ENCODE peak calls at places on chromosome 13, in ten cellular contexts. Y is aorta; R is Panc1; B is CD8-positive, alpha-beta T cell; X is suprapubic skin; L is tibial nerve; O is Caco-2; J is fibroblast of lung; T is NT2/D1; N is ascending aorta. W is an unnamed sample. For H3K36me3, the result is how much of the 10 kb centered on the place peaks cover.

GRCh38 chr13:91369432-91369831 is 21.9 kb downstream of the MIR17HG start:
- DNase-seq in Y (no peak), R (no peak), B (no peak), X (no peak), L (no peak), O (no peak), J (peak), T (no peak), N (no peak), W (no peak)

GRCh38 chr13:43289458-43290255 is 266.3 kb downstream of the DNAJC15 start:
- DNase-seq in Y (no peak), R (no peak), B (no peak), X (no peak), L (no peak), O (no peak), J (peak), T (no peak), N (no peak), W (no peak)

GRCh38 chr13:93984876-93985275 is 494.6 kb downstream of the DCT start:
- DNase-seq in Y (no peak), R (no peak), B (no peak), X (no peak), L (no peak), O (no peak), J (no peak), T (no peak), N (no peak), W (no peak)

GRCh38 chr13:66154981-66155380 is 1075.2 kb downstream of the PCDH9 start:
- DNase-seq in Y (no peak), R (no peak), B (no peak), X (no peak), L (no peak), O (no peak), J (peak), T (no peak), N (no peak), W (no peak)

GRCh38 chr13:112588490-112589297 is 741 bp upstream of the TUBGCP3 start:
- DNase-seq in Y (no peak), R (no peak), B (no peak), X (no peak), L (no peak), O (no peak), J (no peak), T (no peak), N (no peak), W (no peak)

GRCh38 chr13:29594310-29594709 is 1.2 kb downstream of the SLC7A1 start:
- DNase-seq in Y (no peak), R (peak), B (no peak), X (no peak), L (no peak), O (peak), J (peak), T (no peak), N (peak), W (peak)

GRCh38 chr13:59478908-59479307 is 684.8 kb downstream of the DIAPH3 start:
- DNase-seq in Y (no peak), R (no peak), B (no peak), X (no peak), L (no peak), O (no peak), J (no peak), T (no peak), N (no peak), W (no peak)

GRCh38 chr13:95896302-95896701 is 156.9 kb downstream of the UGGT2 start:
- DNase-seq in Y (no peak), R (no peak), B (no peak), X (no peak), L (no peak), O (no peak), J (peak), T (no peak), N (no peak), W (no peak)

GRCh38 chr13:23288564-23288963 is 107.8 kb downstream of the SGCG start:
- DNase-seq in Y (no peak), R (no peak), B (no peak), X (no peak), L (no peak), O (no peak), J (no peak), T (no peak), N (no peak), W (no peak)

GRCh38 chr13:27432180-27432579 is 7.8 kb downstream of the GTF3A start:
- DNase-seq in Y (no peak), R (no peak), B (no peak), X (no peak), L (no peak), O (no peak), J (no peak), T (no peak), N (no peak), W (no peak)
- H3K36me3 ChIP-seq in Y (under half), R (under half), B (half or more), X (half or more), L (under half), O (under half), J (under half), T (half or more), N (under half), W (half or more)

GRCh38 chr13:20974981-20975585 is 72.5 kb upstream of the XPO4 start:
- DNase-seq in Y (no peak), R (no peak), B (no peak), X (peak), L (no peak), O (no peak), J (no peak), T (no peak), N (no peak), W (no peak)
- H3K36me3 ChIP-seq in Y (under half), R (under half), B (under half), X (half or more), L (under half), O (under half), J (under half), T (under half), N (under half), W (half or more)

GRCh38 chr13:111210945-111211469 is 95.9 kb downstream of the ARHGEF7 start:
- DNase-seq in Y (no peak), R (no peak), B (no peak), X (no peak), L (no peak), O (no peak), J (no peak), T (no peak), N (peak), W (no peak)
- H3K36me3 ChIP-seq in Y (under half), R (under half), B (under half), X (under half), L (under half), O (under half), J (under half), T (under half), N (under half), W (under half)

GRCh38 chr13:52383362-52383761 is 22.6 kb downstream of the THSD1 start:
- DNase-seq in Y (no peak), R (no peak), B (no peak), X (no peak), L (no peak), O (no peak), J (peak), T (no peak), N (no peak), W (no peak)
- H3K36me3 ChIP-seq in Y (under half), R (under half), B (under half), X (under half), L (under half), O (under half), J (under half), T (under half), N (under half), W (under half)

GRCh38 chr13:101384929-101385328 is 31.4 kb downstream of the NALCN start:
- DNase-seq in Y (no peak), R (no peak), B (no peak), X (no peak), L (no peak), O (no peak), J (no peak), T (no peak), N (no peak), W (no peak)

GRCh38 chr13:101393140-101393539 is 23.2 kb downstream of the NALCN start:
- DNase-seq in Y (no peak), R (no peak), B (no peak), X (no peak), L (no peak), O (no peak), J (no peak), T (no peak), N (no peak), W (no peak)

GRCh38 chr13:101394597-101394996 is 21.7 kb downstream of the NALCN start:
- DNase-seq in Y (no peak), R (no peak), B (no peak), X (no peak), L (no peak), O (no peak), J (peak), T (no peak), N (no peak), W (no peak)

DNA sequence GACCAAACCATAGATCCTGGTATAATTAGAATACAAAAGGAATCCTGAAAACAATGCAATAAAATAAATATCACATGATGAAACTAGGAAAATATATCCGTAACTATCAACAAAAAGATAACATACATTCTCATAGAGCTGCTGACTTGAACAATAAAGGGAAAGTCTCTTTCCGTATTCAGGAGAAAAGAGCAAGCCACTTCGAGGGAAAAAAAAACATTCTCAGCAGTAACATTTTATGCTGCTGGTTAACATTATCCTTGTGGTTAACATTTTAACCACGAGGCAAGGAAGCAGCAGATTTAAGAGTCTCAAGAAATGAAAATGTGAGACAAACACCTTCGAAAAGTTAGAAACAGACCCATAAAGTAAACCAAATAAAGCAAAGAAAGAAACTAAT is 25.8 kb downstream of the NALCN start:
- DNase-seq in Y (no peak), R (no peak), B (no peak), X (no peak), L (no peak), O (no peak), J (peak), T (no peak), N (no peak), W (no peak)
- H3K36me3 ChIP-seq in Y (under half), R (under half), B (under half), X (under half), L (under half), O (under half), J (under half), T (under half), N (under half), W (under half)

DNA sequence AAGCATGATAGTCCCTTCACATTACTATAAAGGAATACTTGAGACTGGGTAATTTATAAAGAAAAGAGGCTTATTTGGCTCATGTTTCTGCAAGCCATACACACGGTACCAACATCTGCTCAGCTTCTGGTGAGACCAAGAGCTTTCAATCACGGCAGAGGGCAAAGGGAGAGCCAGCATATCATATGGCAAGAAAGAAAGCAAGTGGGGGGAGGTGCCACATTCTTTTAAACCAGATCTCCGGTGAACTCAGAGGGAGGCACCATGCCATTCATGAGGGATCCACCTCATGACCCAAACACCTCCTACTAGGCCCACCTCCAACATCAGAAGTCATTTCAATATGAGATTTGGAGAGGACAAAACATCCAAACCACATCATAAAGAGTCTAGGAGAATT is 20.3 kb downstream of the XPO4 start:
- DNase-seq in Y (no peak), R (no peak), B (no peak), X (no peak), L (no peak), O (no peak), J (peak), T (no peak), N (no peak), W (peak)
- H3K36me3 ChIP-seq in Y (under half), R (under half), B (under half), X (under half), L (under half), O (under half), J (under half), T (under half), N (under half), W (under half)

GRCh38 chr13:98950705-98951104 is 27.2 kb downstream of the DOCK9 start:
- DNase-seq in Y (no peak), R (no peak), B (no peak), X (peak), L (no peak), O (no peak), J (no peak), T (no peak), N (no peak), W (no peak)
- H3K36me3 ChIP-seq in Y (under half), R (under half), B (under half), X (under half), L (under half), O (under half), J (under half), T (under half), N (under half), W (under half)

DNA sequence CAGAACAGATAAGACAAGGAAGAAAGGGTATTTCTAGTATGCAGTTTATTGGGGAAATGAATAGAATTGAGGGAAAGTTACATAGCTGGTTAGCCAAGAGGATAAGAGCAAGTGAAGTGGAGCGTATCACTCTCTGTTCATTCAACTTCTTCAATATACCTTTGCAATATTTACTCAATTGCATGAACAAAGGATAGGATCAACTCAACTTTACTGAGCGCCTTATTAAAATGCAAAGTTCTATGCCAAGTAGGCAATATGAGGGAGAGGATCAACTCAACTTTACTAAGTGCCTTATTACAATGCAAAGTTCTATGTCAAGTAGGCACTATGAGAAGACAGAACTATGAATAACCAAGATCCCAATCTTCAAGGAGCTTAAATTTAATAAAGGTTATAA is 43.9 kb downstream of the ZC3H13 start:
- DNase-seq in Y (no peak), R (no peak), B (no peak), X (no peak), L (no peak), O (no peak), J (no peak), T (no peak), N (no peak), W (no peak)
- H3K36me3 ChIP-seq in Y (under half), R (under half), B (under half), X (under half), L (under half), O (under half), J (under half), T (under half), N (under half), W (under half)

GRCh38 chr13:110495881-110496280 is 65.6 kb downstream of the RAB20 start:
- DNase-seq in Y (no peak), R (no peak), B (no peak), X (no peak), L (no peak), O (no peak), J (no peak), T (no peak), N (no peak), W (no peak)

GRCh38 chr13:110497003-110497402 is 64.5 kb downstream of the RAB20 start:
- DNase-seq in Y (no peak), R (no peak), B (no peak), X (no peak), L (no peak), O (no peak), J (no peak), T (no peak), N (no peak), W (no peak)

GRCh38 chr13:110493613-110494012 is 67.9 kb downstream of the RAB20 start:
- DNase-seq in Y (peak), R (no peak), B (no peak), X (no peak), L (no peak), O (no peak), J (no peak), T (no peak), N (no peak), W (no peak)

GRCh38 chr13:110496281-110496680 is 65.2 kb downstream of the RAB20 start:
- DNase-seq in Y (no peak), R (no peak), B (no peak), X (no peak), L (no peak), O (no peak), J (no peak), T (no peak), N (no peak), W (no peak)

DNA sequence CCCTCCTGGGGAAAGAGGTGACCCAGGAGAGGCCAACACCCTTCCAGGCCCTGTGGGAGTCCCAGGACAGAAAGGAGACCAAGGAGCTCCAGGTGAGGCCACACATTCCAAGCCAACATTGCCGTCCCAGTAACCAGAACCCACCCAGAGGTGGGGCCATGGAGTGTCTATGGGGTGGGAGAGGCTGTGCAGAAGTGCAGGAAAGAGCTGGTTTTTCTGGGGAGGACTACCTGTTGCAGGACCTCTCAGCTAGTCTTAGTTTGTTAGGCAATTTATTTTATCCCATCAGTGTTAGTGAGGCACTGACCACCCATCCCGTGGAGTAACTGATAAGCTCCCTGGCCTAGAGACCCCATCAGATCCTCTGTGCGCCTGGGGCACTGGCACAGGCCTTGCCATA is 66.1 kb downstream of the RAB20 start:
- DNase-seq in Y (no peak), R (no peak), B (no peak), X (no peak), L (no peak), O (no peak), J (no peak), T (no peak), N (no peak), W (no peak)
- H3K36me3 ChIP-seq in Y (under half), R (under half), B (under half), X (half or more), L (under half), O (under half), J (under half), T (half or more), N (half or more), W (under half)

DNA sequence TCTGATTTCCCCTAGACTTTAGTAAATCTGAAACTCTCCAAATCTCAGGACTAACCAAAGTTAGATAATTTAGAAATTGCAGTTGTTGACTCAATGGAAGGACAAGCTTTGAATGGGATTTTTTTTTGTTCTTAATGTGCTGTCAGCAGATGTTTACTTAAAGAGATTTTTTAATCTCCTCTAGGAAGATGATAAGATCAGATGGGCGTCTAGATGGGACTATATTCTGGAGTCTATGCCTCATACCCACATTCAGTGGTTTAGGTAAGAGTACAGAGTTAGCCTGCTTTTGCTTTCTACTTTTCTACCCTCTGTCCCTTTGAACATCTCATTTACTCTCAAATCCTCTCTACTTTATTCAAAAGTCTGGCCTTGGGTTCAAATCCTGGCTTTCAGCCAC is 39.3 kb downstream of the TM9SF2 start:
- DNase-seq in Y (no peak), R (no peak), B (no peak), X (no peak), L (no peak), O (no peak), J (peak), T (no peak), N (no peak), W (no peak)
- H3K36me3 ChIP-seq in Y (under half), R (under half), B (under half), X (half or more), L (under half), O (under half), J (under half), T (under half), N (under half), W (under half)